ENCODE peak calls at places on chromosomes 11 and 22, in four cellular contexts. Z, U, B and L are unnamed samples.

GRCh38 chr11:73625690-73626318 is 20.6 kb upstream of the PLEKHB1 start:
- DNase-seq in Z (peak; percentile 59), U (peak; percentile 90), B (peak; percentile 78), L (peak; percentile 74)

GRCh38 chr11:46129133-46129532 is 7.9 kb upstream of the PHF21A start:
- DNase-seq in Z (no peak), U (no peak), B (no peak), L (no peak)

GRCh38 chr11:117985953-117986887 is at the start of gene IL10RA:
- DNase-seq in Z (peak; percentile 20), U (peak; percentile 93), B (peak; percentile 92), L (peak; percentile 84)

GRCh38 chr11:12008790-12009616 is 577 bp upstream of the DKK3 start:
- DNase-seq in Z (peak; percentile 46), U (peak; percentile 88), B (peak; percentile 89), L (peak; percentile 84)

GRCh38 chr11:122162095-122162494 is 46.1 kb upstream of the BLID start:
- DNase-seq in Z (no peak), U (no peak), B (no peak), L (no peak)

GRCh38 chr22:22810018-22810427 is 77.6 kb upstream of the IGLL5 start:
- DNase-seq in Z (peak; percentile 30), U (no peak), B (peak; percentile 80), L (no peak)

GRCh38 chr11:44600739-44601416 is 35.4 kb downstream of the CD82 start:
- DNase-seq in Z (peak; percentile 20), U (no peak), B (peak; percentile 53), L (peak; percentile 39)

GRCh38 chr11:15941206-15941770 is 415.1 kb downstream of the SOX6 start:
- DNase-seq in Z (no peak), U (peak; percentile 94), B (peak; percentile 87), L (peak; percentile 70)

GRCh38 chr11:128181090-128181485 is 406.3 kb downstream of the ETS1 start:
- DNase-seq in Z (peak; percentile 47), U (no peak), B (no peak), L (no peak)

GRCh38 chr11:35711173-35711910 is 48.8 kb downstream of the TRIM44 start:
- DNase-seq in Z (no peak), U (no peak), B (no peak), L (no peak)

GRCh38 chr11:131888230-131888826 is 517.9 kb downstream of the NTM start:
- DNase-seq in Z (peak; percentile 96), U (no peak), B (no peak), L (no peak)

GRCh38 chr11:108340958-108341357 is 118.1 kb downstream of the ATM start:
- DNase-seq in Z (no peak), U (no peak), B (peak; percentile 68), L (peak; percentile 96)

GRCh38 chr22:36097880-36098279 is 62.7 kb downstream of the APOL3 start:
- DNase-seq in Z (no peak), U (no peak), B (no peak), L (no peak)

GRCh38 chr11:112253605-112254242 is 6.9 kb downstream of the PLET1 start:
- DNase-seq in Z (no peak), U (no peak), B (no peak), L (peak; percentile 22)

GRCh38 chr11:114354076-114354475 is 46.2 kb downstream of the C11orf71 start:
- DNase-seq in Z (peak; percentile 94), U (no peak), B (no peak), L (peak; percentile 19)

GRCh38 chr11:9459573-9460321 is 1.1 kb upstream of the ZNF143 start:
- DNase-seq in Z (peak; percentile 64), U (no peak), B (no peak), L (peak; percentile 64)

GRCh38 chr11:115503083-115503885 is 931 bp downstream of the CADM1 start:
- DNase-seq in Z (peak; percentile 71), U (peak; percentile 77), B (peak; percentile 63), L (peak; percentile 87)

GRCh38 chr11:115871161-115871750 is 367.0 kb upstream of the CADM1 start:
- DNase-seq in Z (no peak), U (no peak), B (no peak), L (no peak)

GRCh38 chr11:86940122-86940777 is 14.9 kb downstream of the FZD4 start:
- DNase-seq in Z (peak; percentile 83), U (no peak), B (no peak), L (peak; percentile 73)

GRCh38 chr11:134536677-134537076 is 124.6 kb upstream of the B3GAT1 start:
- DNase-seq in Z (no peak), U (peak; percentile 34), B (no peak), L (no peak)

GRCh38 chr11:119773016-119773415 is 44.0 kb upstream of the NECTIN1 start:
- DNase-seq in Z (no peak), U (no peak), B (no peak), L (no peak)

GRCh38 chr11:64687204-64687603 is 35.8 kb downstream of the NRXN2 start:
- DNase-seq in Z (no peak), U (no peak), B (no peak), L (no peak)

GRCh38 chr11:72378704-72379383 is 55.5 kb downstream of the CLPB start:
- DNase-seq in Z (peak; percentile 48), U (no peak), B (no peak), L (no peak)

GRCh38 chr11:120229451-120230424 is 10.2 kb upstream of the POU2F3 start:
- DNase-seq in Z (peak; percentile 29), U (no peak), B (no peak), L (peak; percentile 65)

GRCh38 chr22:33932997-33933396 is 12.7 kb upstream of the LARGE1 start:
- DNase-seq in Z (no peak), U (no peak), B (no peak), L (no peak)

GRCh38 chr11:44065161-44065571 is 904 bp upstream of the ACCS start:
- DNase-seq in Z (no peak), U (no peak), B (no peak), L (peak; percentile 66)

GRCh38 chr11:92226331-92227232 is 2.0 kb downstream of the FAT3 start:
- DNase-seq in Z (no peak), U (peak; percentile 81), B (peak; percentile 77), L (peak; percentile 95)

GRCh38 chr11:94455861-94456260 is 37.8 kb downstream of the MRE11 start:
- DNase-seq in Z (no peak), U (no peak), B (no peak), L (peak; percentile 48)

GRCh38 chr11:68684385-68685356 is at the start of gene GAL:
- DNase-seq in Z (no peak), U (no peak), B (peak; percentile 36), L (peak; percentile 45)

GRCh38 chr11:134503104-134503503 is 91.1 kb upstream of the B3GAT1 start:
- DNase-seq in Z (no peak), U (no peak), B (peak; percentile 46), L (no peak)

GRCh38 chr22:40432167-40432566 is 61.8 kb downstream of the SGSM3 start:
- DNase-seq in Z (no peak), U (no peak), B (no peak), L (no peak)

GRCh38 chr11:86091566-86091965 is 22.7 kb upstream of the PICALM start:
- DNase-seq in Z (peak; percentile 82), U (no peak), B (no peak), L (peak; percentile 32)

DNA sequence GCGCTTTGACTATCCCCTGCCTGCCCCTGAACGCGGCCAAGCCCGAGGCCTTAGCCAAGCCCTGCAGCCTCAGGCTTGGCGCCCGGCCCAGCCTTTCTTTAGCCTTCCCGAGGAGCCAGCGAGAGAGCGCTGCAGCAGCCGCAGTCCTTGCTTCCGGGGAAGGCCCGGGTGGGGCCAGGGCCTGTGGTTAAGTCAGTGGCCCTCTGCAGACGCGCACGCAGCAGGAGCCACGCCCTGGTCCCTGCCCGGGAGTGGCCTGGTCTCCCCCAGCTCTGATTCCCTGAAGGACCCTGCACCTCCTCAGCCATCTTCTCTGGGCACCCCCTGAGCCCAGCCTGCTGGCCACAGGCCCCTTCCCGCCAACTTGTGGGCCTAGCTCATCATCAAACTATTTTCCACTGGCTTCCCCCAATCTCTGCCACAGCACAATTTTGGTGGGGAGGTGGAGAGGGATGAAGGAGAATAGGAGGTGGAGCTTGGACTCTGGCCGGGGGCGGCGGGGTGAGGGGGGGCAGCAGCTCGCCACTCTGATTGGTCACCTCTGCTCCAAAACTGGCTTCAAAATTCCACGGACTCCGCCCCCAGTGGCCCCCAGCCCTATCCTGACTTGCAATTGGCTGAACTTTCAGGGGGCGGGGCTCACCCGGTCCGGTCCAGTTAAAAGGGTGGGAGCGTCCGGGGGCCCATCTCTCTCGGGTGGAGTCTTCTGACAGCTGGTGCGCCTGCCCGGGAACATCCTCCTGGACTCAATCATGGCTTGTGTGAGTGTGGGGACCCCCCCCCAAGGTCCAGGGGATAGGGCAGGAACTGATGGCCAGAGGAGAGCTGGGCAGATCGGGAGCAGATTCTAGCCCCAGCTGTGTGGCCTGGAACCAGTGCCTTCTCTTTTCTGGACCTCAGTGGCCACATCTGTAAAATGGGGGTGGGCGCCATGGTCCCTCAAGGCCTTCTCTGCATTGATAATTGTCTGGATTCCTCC is at the start of gene LGALS1:
- DNase-seq in Z (peak; percentile 97), U (peak; percentile 73), B (peak; percentile 86), L (peak; percentile 64)
- H3K27ac ChIP-seq in Z (peak within 1 kb of the TSS; percentile 98), U (no peak within 1 kb of the TSS), B (no peak within 1 kb of the TSS), L (no peak within 1 kb of the TSS)

DNA sequence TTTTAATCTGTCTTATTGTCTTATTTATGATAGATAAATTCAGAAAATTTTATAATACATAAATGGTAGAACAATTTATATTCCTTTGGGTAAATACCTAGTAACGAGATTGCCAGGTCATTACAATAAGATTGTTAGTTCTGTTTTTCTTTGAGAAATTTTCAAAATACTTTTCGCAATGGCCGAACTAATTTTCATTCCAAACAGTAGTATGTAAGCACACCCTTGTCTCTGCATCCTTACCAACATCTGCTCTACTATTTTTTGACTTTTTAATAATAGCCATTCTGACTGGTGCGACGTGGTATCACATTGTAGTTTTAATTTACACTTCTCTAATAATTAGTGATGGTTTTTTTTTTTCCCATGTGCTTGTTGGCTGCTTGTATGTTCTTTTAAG is 351.4 kb upstream of the LUZP2 start:
- DNase-seq in Z (peak; percentile 2), U (no peak), B (no peak), L (no peak)
- H4K5ac ChIP-seq in Z (no peak overlapping the region), U (no peak overlapping the region), B (no peak overlapping the region), L (no peak overlapping the region)

DNA sequence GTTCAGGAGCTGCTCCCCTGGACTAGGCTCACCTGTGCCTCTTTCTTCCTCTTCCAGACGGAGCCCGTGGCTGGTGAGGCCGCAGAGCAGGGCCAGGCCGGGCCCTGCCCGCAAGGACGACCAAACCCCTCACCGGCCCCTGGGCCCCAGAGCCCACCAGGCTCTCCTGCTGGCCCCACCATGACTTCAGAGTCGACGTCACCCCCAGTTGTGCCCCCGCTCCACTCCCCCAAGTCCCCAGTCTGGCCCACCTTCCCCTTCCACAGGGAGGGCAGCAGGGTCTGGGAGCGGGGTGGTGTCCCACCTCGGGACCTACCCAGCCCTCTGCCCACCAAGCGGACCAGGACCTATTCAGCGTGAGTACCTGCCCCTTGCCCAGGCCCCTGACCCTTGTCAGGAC is 11.0 kb downstream of the CSDC2 start:
- DNase-seq in Z (no peak), U (no peak), B (no peak), L (no peak)
- H3K27ac ChIP-seq in Z (no peak overlapping the region), U (no peak overlapping the region), B (no peak overlapping the region), L (no peak overlapping the region)

DNA sequence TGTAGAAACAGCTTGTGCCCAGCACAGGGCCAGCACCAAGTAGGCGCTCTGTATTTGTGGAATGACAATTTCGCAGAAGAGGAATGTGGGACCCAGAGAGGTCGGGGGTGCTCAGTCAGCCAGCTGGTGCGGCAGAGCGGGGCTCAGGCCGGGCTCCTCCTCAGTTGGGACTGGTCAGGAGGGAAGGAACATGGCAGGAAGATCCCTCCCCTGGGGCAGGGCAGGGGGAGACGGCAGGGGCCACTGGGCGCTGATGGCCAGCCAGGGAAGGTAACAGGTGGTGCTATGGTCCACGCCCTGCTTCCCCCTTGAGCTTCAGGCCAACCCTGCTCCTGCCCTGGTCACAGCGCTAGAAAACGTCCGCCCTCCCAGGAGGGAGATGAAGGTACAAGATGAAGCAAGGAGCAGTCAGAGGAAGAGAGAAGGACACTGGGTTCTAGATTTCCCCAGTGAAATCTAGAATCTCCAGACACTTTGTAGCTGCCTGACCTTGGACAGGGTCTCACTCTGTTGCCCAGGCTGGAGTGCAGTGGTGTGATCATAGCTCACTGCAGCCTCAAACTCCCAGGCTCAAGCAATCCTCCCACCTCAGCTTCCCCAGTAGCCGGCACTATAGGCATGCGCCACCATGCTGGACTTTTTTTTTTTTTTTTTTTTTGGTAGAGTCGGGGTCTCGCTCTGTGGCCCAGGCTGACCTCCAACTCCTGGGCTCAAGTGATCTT is 13.5 kb upstream of the SPI1 start:
- DNase-seq in Z (no peak), U (no peak), B (no peak), L (no peak)
- H4K5ac ChIP-seq in Z (no peak overlapping the region), U (no peak overlapping the region), B (no peak overlapping the region), L (no peak overlapping the region)